ENCODE peak calls at places on chromosome 9, in four cellular contexts. N, U, W and I are unnamed samples.

GRCh38 chr9:129569506-129570449 is 51.1 kb downstream of the C9orf50 start:
- DNase-seq in W (no peak), N (peak; percentile 56), U (no peak), I (peak; percentile 49)

GRCh38 chr9:34741628-34742027 is 31.7 kb upstream of the CCL21 start:
- DNase-seq in W (no peak), N (no peak), U (no peak), I (no peak)

GRCh38 chr9:15513335-15513734 is 2.6 kb upstream of the PSIP1 start:
- DNase-seq in N (peak; percentile 32), U (peak; percentile 36), W (no peak), I (peak; percentile 15)

GRCh38 chr9:3664044-3664443 is 138.2 kb upstream of the RFX3 start:
- DNase-seq in W (no peak), U (no peak), N (no peak), I (no peak)

GRCh38 chr9:99231708-99232107 is 9.6 kb downstream of the SEC61B start:
- DNase-seq in N (peak; percentile 9), U (no peak), W (peak; percentile 25), I (no peak)

GRCh38 chr9:38622961-38623360 is 2.6 kb upstream of the ANKRD18A start:
- DNase-seq in W (no peak), U (no peak), N (no peak), I (no peak)

GRCh38 chr9:34999576-34999975 is 10.0 kb downstream of the DNAJB5 start:
- DNase-seq in W (no peak), N (no peak), U (no peak), I (no peak)

GRCh38 chr9:113989781-113990569 is 88.1 kb downstream of the AMBP start:
- DNase-seq in U (no peak), W (no peak), N (no peak), I (no peak)

GRCh38 chr9:124894741-124895170 is 32.8 kb downstream of the ARPC5L start:
- DNase-seq in U (no peak), N (peak; percentile 12), W (no peak), I (peak; percentile 18)

GRCh38 chr9:121822093-121823085 is 171.0 kb downstream of the DAB2IP start:
- DNase-seq in N (no peak), U (no peak), W (no peak), I (no peak)

GRCh38 chr9:2241461-2241874 is 226.3 kb downstream of the SMARCA2 start:
- DNase-seq in U (peak; percentile 70), W (no peak), N (no peak), I (peak; percentile 22)

GRCh38 chr9:110115341-110115820 is 92.6 kb downstream of the C9orf152 start:
- DNase-seq in N (no peak), W (no peak), U (no peak), I (no peak)

GRCh38 chr9:104858846-104859245 is 69.1 kb downstream of the ABCA1 start:
- DNase-seq in W (no peak), U (no peak), N (no peak), I (no peak)

GRCh38 chr9:124708633-124709032 is 62.5 kb downstream of the NR6A1 start:
- DNase-seq in N (peak; percentile 49), W (no peak), U (no peak), I (no peak)

GRCh38 chr9:27310582-27310981 is 13.6 kb upstream of the EQTN start:
- DNase-seq in N (no peak), U (no peak), W (no peak), I (no peak)

GRCh38 chr9:114385412-114386181 is 2.2 kb downstream of the AKNA start:
- DNase-seq in U (no peak), W (peak; percentile 97), N (peak; percentile 54), I (no peak)

GRCh38 chr9:8660383-8660782 is 860.8 kb upstream of the DMAC1 start:
- DNase-seq in N (no peak), W (no peak), U (no peak), I (no peak)

GRCh38 chr9:105432247-105432857 is 15.5 kb upstream of the FSD1L start:
- DNase-seq in W (no peak), N (peak; percentile 70), U (no peak), I (no peak)

GRCh38 chr9:87285183-87285582 is 212.5 kb upstream of the DAPK1 start:
- DNase-seq in W (no peak), U (no peak), N (no peak), I (no peak)

GRCh38 chr9:37491939-37492338 is 6.2 kb downstream of the POLR1E start:
- DNase-seq in N (no peak), W (no peak), U (no peak), I (no peak)

GRCh38 chr9:89564257-89564878 is 40.4 kb upstream of the GADD45G start:
- DNase-seq in N (peak; percentile 50), W (no peak), U (peak; percentile 46), I (peak; percentile 71)

GRCh38 chr9:127504887-127505251 is 53.6 kb downstream of the LRSAM1 start:
- DNase-seq in U (no peak), N (no peak), W (no peak), I (no peak)

GRCh38 chr9:97615439-97616072 is 17.6 kb downstream of the TSTD2 start:
- DNase-seq in N (peak; percentile 39), W (no peak), U (no peak), I (peak; percentile 66)

GRCh38 chr9:37549527-37549926 is 26.7 kb downstream of the FBXO10 start:
- DNase-seq in W (no peak), U (no peak), N (no peak), I (no peak)

GRCh38 chr9:95087659-95088242 is 229.8 kb downstream of the FANCC start:
- DNase-seq in U (no peak), W (no peak), N (no peak), I (no peak)

GRCh38 chr9:113787871-113788270 is 88.2 kb upstream of the ZNF618 start:
- DNase-seq in U (no peak), W (no peak), N (no peak), I (no peak)

GRCh38 chr9:81687521-81688261 is 1.7 kb downstream of the TLE1 start:
- DNase-seq in U (no peak), N (peak; percentile 40), W (no peak), I (no peak)

GRCh38 chr9:35035851-35036701 is 36.3 kb downstream of the VCP start:
- DNase-seq in U (peak; percentile 39), N (no peak), W (no peak), I (no peak)

GRCh38 chr9:110048473-110048975 is 159.4 kb downstream of the C9orf152 start:
- DNase-seq in W (peak; percentile 56), U (peak; percentile 49), N (no peak), I (peak; percentile 80)

DNA sequence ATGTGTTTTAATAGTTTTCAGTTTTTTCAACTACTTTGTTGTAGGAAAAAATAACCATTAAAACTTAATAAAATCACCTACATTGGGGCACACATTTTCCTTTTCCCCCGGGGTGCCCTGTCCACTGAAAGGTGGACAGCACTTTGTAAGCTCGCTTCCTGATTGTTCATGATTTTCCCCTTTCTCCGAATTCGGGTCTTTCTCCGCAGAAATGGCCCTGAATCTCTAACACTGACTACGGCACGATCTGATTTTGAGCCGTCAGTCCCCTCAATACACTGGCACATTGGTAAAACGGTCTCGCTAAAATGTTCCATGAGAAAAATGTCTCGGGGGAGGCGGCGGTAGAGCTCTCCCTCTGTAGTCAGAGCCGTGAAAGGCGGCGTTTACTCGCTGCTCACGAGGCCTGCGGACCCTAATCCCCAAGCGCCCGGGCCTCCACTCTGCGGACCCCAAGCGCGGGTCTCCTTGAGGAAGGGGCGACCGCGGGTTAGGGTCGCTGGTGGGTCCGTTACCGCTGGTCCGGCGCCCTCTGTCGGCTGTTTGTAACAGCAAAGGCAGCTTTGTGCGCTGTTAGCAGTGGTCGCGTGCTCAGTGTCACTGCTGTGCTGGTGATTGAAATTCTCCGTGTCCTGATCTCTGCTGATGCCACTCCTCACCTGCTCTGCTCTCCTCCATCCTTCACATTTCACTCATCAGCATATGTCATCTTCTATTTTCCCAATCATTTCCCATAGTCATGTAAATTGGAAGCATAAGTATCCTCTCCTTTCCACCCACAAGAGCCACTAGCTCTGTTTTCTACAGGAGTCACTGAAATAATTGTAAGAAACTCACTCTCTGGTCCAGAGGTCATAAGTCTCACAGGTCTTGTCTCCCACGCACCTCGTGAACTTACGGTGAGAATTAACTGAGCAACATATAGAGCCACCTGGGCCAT is 10.8 kb upstream of the IFNA2 start:
- DNase-seq in U (no peak), W (no peak), N (peak; percentile 10), I (peak; percentile 73)
- TF ChIP-seq SP1 in U (no peak), W (no peak), N (no peak), I (no peak)

DNA sequence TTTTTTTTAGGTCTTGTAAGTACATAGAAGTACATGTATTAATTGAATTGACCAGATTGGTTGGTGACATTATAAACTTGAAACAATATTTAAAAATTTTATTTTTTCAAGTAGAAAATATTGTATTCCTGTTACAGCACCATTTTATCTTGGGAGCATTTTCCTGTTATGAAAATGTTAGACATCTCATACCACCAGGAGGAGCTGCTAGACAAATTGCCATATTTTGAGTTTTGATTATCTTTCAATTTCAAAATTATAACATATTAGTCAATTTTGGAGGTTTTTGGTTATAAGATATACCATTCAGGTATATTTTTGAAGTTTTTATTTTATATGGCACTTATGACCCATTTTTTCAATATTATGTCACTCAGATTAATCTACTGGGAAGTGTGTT is 84.4 kb downstream of the CNTLN start:
- DNase-seq in N (no peak), W (no peak), U (no peak), I (no peak)
- TF ChIP-seq SUZ12 in N (no peak), W (no peak), U (no peak), I (no peak)

DNA sequence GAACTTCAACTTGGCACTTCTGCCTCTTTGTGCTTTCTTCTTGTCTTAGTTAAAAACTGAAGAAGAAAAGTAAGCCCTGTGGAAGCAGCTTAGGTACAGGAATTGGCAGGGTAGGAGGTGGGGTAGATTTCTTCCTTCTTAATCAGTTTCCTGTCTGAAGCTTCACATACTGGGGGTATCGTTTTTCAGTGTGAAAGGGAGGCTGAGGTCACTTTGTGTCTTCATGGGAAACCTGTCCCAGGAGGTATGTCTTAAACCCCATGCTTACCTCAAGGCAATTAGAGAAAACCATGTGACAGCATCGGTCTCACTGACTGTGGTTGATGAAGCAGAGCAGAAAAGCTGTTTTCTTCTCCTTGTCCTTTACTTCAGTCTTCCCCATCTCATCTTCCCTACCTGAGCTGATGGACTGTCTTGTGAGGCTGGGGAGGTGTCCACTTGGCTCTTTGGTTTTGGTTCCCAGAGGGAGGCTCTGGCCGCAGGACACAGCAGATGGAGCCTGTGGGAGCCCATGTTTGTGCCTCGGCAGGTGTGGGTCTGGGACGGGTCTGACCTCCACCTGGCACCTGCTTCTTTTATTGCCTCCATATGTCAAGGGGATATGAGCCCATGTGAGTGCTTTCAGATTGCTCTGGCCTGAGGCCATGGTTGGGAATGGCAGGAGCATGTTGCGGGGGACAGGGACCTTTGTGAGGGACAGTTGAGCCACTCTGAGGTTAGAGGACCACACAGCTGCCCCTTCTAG is 47.0 kb downstream of the SH3GL2 start:
- DNase-seq in W (no peak), U (no peak), N (no peak), I (no peak)
- TF ChIP-seq SP1 in W (no peak), U (no peak), N (no peak), I (no peak)

DNA sequence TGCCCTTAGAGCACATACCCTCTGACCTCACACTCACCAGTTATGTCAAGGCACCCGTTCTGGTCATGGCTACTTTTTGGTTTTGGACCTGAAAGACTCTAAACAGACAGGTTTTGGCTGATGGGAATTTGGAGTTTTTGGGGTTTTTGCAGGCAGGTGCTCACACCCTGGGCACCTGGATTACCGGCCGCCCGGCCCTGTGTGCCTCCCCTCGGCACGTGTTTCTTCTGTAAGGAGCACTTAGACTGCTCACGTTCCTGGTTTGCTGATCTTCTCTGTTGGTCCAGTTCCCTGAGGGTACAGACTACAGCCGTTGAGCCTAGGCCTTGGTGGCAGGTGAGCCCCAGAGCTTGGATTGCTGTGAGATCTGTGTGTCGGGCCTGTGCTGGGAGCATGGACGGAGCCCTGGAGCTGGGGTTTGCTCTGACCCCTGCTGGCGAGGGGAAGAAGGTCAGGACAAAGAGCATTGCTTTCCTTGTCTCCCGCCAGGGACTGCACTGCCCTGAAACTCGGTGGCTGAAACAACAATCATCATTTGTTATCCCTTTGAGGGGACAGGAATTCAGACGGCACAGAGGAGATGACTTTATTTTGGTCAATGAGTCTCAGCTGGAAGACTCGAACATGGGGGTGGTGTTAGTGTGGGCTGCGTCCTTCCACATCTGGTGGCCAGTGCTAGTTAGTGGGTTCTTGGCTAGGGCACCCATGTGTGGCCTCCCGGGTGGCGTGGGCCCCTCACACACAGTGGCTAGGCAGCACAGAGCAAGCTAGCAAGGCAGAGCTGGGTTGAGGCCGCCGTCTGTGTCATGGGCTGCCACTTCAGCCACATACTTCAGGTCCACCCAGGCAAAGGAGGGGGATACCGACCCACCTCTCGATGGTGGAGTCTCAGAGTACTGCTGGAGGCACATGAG is 76.4 kb downstream of the EHMT1 start:
- DNase-seq in W (no peak), U (peak; percentile 54), N (peak; percentile 64), I (peak; percentile 79)
- TF ChIP-seq SUZ12 in W (no peak), U (no peak), N (no peak), I (no peak)